ENCODE peak calls at places on chromosomes 7 and 10, in ten cellular contexts. T is colonic mucosa, K is body of pancreas, D is heart right ventricle, Z is A549, R is GM06990, L is Panc1, P is heart left ventricle, Q is AG10803, U is cardiac muscle cell. W is an unnamed sample.
A peak's percentile ranks its signal among the peaks of the same experiment; 100 is the strongest.

GRCh38 chr7:74587435-74588126 is 69.9 kb upstream of the GTF2I start:
- DNase-seq in K (peak; percentile 68), Q (peak; percentile 85), Z (peak; percentile 96), R (peak; percentile 86), L (no peak), D (peak; percentile 85), U (peak; percentile 93), P (peak; percentile 81), T (peak; percentile 89), W (peak; percentile 84)

GRCh38 chr10:35160743-35161142 is 34.1 kb downstream of the CREM start:
- DNase-seq in Q (no peak), D (no peak), T (no peak), L (no peak), R (no peak), P (no peak), Z (no peak), K (no peak), U (no peak), W (no peak)

GRCh38 chr10:132066186-132066585 is 440 bp downstream of the JAKMIP3 start:
- DNase-seq in T (no peak), P (no peak), U (no peak), K (no peak), D (no peak), R (no peak), L (no peak), Z (peak; percentile 28), Q (peak; percentile 41), W (peak; percentile 1)

GRCh38 chr10:29794776-29795635 is 160.2 kb upstream of the SVIL start:
- DNase-seq in Z (no peak), R (no peak), K (no peak), U (no peak), T (no peak), L (no peak), D (no peak), P (peak; percentile 3), Q (peak; percentile 24), W (peak; percentile 78)

GRCh38 chr7:13851756-13852155 is 137.7 kb downstream of the ETV1 start:
- DNase-seq in R (no peak), T (no peak), K (no peak), Q (peak; percentile 57), L (no peak), Z (no peak), P (no peak), U (no peak), D (no peak), W (peak; percentile 71)

GRCh38 chr10:3776796-3777571 is 8.0 kb downstream of the KLF6 start:
- DNase-seq in T (peak; percentile 78), U (no peak), K (peak; percentile 82), Q (peak; percentile 96), P (no peak), R (no peak), D (peak; percentile 57), Z (no peak), L (peak; percentile 76), W (peak; percentile 96)

GRCh38 chr7:80095545-80095944 is 39.1 kb upstream of the GNAI1 start:
- DNase-seq in R (no peak), Q (peak; percentile 45), K (no peak), L (no peak), U (no peak), D (no peak), P (no peak), Z (no peak), T (no peak), W (no peak)

GRCh38 chr7:27901028-27901760 is 161.2 kb downstream of the TAX1BP1 start:
- DNase-seq in Q (peak; percentile 72), Z (no peak), L (no peak), D (no peak), K (no peak), T (no peak), R (peak; percentile 18), P (no peak), U (peak; percentile 6), W (peak; percentile 37)

DNA sequence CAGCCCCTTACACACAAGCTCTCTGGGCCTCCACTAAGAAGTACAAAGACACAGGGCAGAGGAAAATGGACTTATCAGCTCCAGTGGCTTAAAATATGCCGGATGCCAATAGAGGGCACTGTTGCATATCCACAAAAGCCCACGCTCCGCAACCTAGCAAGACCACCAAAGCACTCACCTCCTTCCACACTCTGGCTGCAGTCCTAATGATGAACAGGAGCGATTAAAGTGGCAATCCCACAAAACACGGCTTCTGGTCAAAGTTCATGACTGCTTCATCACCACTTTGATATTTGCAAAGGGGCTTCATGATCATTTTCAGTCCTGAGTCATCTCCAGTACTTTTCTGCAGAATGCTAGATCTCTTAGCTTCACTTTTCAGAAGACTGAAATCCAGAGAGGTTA is 158.3 kb upstream of the ITGB1 start:
- DNase-seq in Q (peak; percentile 44), L (no peak), U (peak; percentile 70), Z (no peak), R (no peak), D (peak; percentile 54), K (peak; percentile 22), P (no peak), T (no peak), W (peak; percentile 85)
- TF ChIP-seq CTCF in Q (peak; percentile 54), L (peak; percentile 72), U (peak; percentile 69), Z (peak; percentile 64), R (peak; percentile 35), D (peak; percentile 69), K (peak; percentile 24), P (peak; percentile 49), T (no peak), W (peak; percentile 61)

DNA sequence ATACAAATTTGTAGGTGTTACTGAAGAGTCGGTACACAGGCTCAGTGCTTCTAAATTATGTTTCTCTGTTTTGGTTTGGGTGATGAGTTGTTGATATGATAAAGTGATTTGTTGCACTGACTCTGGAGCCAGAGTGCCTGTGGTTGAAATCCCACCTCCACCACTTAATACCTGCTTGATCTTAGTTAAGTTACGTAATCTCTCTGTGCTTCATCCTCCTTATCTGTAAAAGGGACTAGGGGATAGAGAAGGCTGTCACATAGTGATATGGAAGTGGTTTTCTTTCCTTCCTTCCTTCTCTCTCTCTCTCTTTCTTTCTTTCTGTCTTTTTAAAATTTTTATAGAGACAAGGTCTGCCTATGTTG is 664 bp upstream of the HPS6 start:
- DNase-seq in D (no peak), R (no peak), P (no peak), U (no peak), Z (no peak), L (no peak), K (no peak), Q (no peak), T (no peak), W (no peak)
- H3K4me3 ChIP-seq in D (peak overlapping the region; percentile 93), R (peak overlapping the region; percentile 72), P (no peak overlapping the region), U (no peak overlapping the region), Z (peak overlapping the region; percentile 87), L (peak overlapping the region; percentile 77), K (no peak overlapping the region), Q (peak overlapping the region; percentile 83), T (no peak overlapping the region), W (peak overlapping the region; percentile 71)

GRCh38 chr10:31062856-31063255 is 31.2 kb upstream of the ZNF438 start:
- DNase-seq in Z (no peak), R (no peak), K (no peak), U (no peak), L (no peak), P (no peak), T (no peak), D (no peak), Q (peak; percentile 68), W (peak; percentile 36)

GRCh38 chr10:31064334-31064733 is 32.7 kb upstream of the ZNF438 start:
- DNase-seq in P (no peak), T (no peak), Q (peak; percentile 85), Z (no peak), K (no peak), D (peak; percentile 29), L (no peak), R (no peak), U (no peak), W (peak; percentile 84)

GRCh38 chr10:31059323-31059722 is 27.7 kb upstream of the ZNF438 start:
- DNase-seq in P (no peak), L (no peak), Q (no peak), D (no peak), R (no peak), U (no peak), K (no peak), T (no peak), Z (no peak), W (no peak)

GRCh38 chr10:31061941-31062340 is 30.3 kb upstream of the ZNF438 start:
- DNase-seq in P (no peak), K (no peak), D (no peak), Q (no peak), R (no peak), Z (no peak), T (no peak), U (no peak), L (no peak), W (no peak)

GRCh38 chr10:31063839-31064238 is 32.2 kb upstream of the ZNF438 start:
- DNase-seq in U (peak; percentile 36), R (no peak), K (no peak), Q (no peak), P (no peak), T (no peak), Z (no peak), L (no peak), D (no peak), W (no peak)
- TF ChIP-seq CTCF in U (no peak), R (no peak), K (no peak), Q (no peak), P (no peak), T (no peak), Z (no peak), L (no peak), D (no peak), W (no peak)

GRCh38 chr10:119252051-119252465 is 44.7 kb downstream of the GRK5 start:
- DNase-seq in U (peak; percentile 54), P (no peak), Q (peak; percentile 35), K (no peak), D (no peak), T (no peak), Z (no peak), R (no peak), L (no peak), W (peak; percentile 49)

GRCh38 chr10:119252470-119253151 is 45.2 kb downstream of the GRK5 start:
- DNase-seq in L (no peak), D (no peak), Q (no peak), P (no peak), U (no peak), K (no peak), T (no peak), Z (no peak), R (no peak), W (no peak)

GRCh38 chr10:119256030-119256429 is 48.7 kb downstream of the GRK5 start:
- DNase-seq in U (no peak), L (no peak), Z (no peak), P (no peak), T (no peak), K (no peak), R (no peak), Q (no peak), D (no peak), W (no peak)

GRCh38 chr10:119253433-119254174 is 46.2 kb downstream of the GRK5 start:
- DNase-seq in R (no peak), L (peak; percentile 92), K (peak; percentile 32), U (no peak), T (peak; percentile 40), D (peak; percentile 73), Q (peak; percentile 95), P (peak; percentile 67), Z (peak; percentile 82), W (peak; percentile 95)

DNA sequence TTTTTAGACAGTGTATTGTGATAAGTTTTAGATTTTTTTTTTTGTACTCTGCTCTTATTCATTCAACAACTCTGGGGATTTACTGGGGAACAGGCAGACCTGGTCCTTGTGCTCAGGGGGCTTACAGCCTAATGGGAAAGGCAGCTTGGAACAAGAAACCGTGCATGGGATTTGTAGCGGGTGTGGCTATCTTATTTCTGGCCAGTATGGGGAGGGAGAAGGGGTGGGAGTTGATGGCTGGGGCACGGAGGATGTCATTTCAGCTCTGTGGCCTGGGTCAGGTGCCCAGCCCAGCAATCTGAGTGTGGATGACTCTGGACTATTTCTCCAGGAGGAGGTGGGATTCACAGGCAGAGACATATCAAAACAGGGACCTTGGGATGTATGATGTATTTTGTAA is 47.0 kb downstream of the GRK5 start:
- DNase-seq in L (no peak), D (no peak), T (no peak), Z (no peak), Q (no peak), K (no peak), R (no peak), P (no peak), U (no peak), W (no peak)
- H3K4me3 ChIP-seq in L (peak overlapping the region; percentile 2), D (no peak overlapping the region), T (no peak overlapping the region), Z (no peak overlapping the region), Q (no peak overlapping the region), K (no peak overlapping the region), R (no peak overlapping the region), P (no peak overlapping the region), U (no peak overlapping the region), W (no peak overlapping the region)

W was measured in astrocyte.